ENCODE peak calls at places on chromosomes 3 and 15, in seven cellular contexts. Q, Y, N, K, S, P and E are unnamed samples.
A peak's percentile ranks its signal among the peaks of the same experiment; 100 is the strongest.

GRCh38 chr3:87148020-87148419 is 79.1 kb upstream of the CHMP2B start:
- DNase-seq in K (no peak), P (no peak), S (no peak), Y (no peak), Q (no peak), N (no peak), E (no peak)

GRCh38 chr3:123328851-123329635 is 119.8 kb downstream of the ADCY5 start:
- DNase-seq in P (peak; percentile 74), K (peak; percentile 89), Y (peak; percentile 84), Q (peak; percentile 59), S (peak; percentile 80), N (peak; percentile 67), E (peak; percentile 29)

GRCh38 chr15:99944131-99944530 is 210.9 kb upstream of the LYSMD4 start:
- DNase-seq in N (no peak), Q (no peak), P (no peak), Y (no peak), K (no peak), S (no peak), E (no peak)

GRCh38 chr15:101264911-101265641 is 12.2 kb downstream of the SELENOS start:
- DNase-seq in N (no peak), P (no peak), S (no peak), K (no peak), Q (no peak), Y (no peak), E (no peak)

GRCh38 chr15:31306426-31307269 is 20.0 kb upstream of the KLF13 start:
- DNase-seq in Q (no peak), K (no peak), Y (peak; percentile 98), N (no peak), S (peak; percentile 13), P (no peak), E (no peak)

GRCh38 chr3:174170248-174170647 is 688.9 kb upstream of the NAALADL2 start:
- DNase-seq in P (no peak), K (no peak), Y (no peak), N (no peak), Q (no peak), S (no peak), E (no peak)

GRCh38 chr3:182740710-182741109 is 52.6 kb upstream of the ATP11B start:
- DNase-seq in K (no peak), Q (no peak), N (peak; percentile 73), S (peak; percentile 83), Y (no peak), P (no peak), E (no peak)

GRCh38 chr3:99396651-99397050 is 241.7 kb upstream of the COL8A1 start:
- DNase-seq in Y (no peak), Q (no peak), S (no peak), K (no peak), N (no peak), P (no peak), E (no peak)

GRCh38 chr3:184372296-184372821 is 5.6 kb downstream of the THPO start:
- DNase-seq in S (no peak), Y (no peak), K (no peak), P (no peak), N (no peak), Q (no peak), E (no peak)

GRCh38 chr3:194333212-194333980 is 17.7 kb downstream of the CPN2 start:
- DNase-seq in N (peak; percentile 91), Q (peak; percentile 84), P (peak; percentile 47), K (peak; percentile 90), Y (peak; percentile 90), S (peak; percentile 95), E (peak; percentile 70)

GRCh38 chr15:76939715-76940114 is 8.2 kb downstream of the RCN2 start:
- DNase-seq in K (no peak), N (no peak), Y (no peak), S (no peak), P (no peak), Q (no peak), E (no peak)

GRCh38 chr15:32855942-32856341 is 138.1 kb downstream of the GREM1 start:
- DNase-seq in S (peak; percentile 57), Q (no peak), K (no peak), Y (no peak), N (no peak), P (peak; percentile 65), E (no peak)

GRCh38 chr15:50593761-50594160 is 47.3 kb upstream of the USP50 start:
- DNase-seq in P (no peak), Q (no peak), S (no peak), Y (no peak), N (peak; percentile 35), K (no peak), E (no peak)

GRCh38 chr3:2097641-2098191 is 950 bp upstream of the CNTN4 start:
- DNase-seq in Q (no peak), P (no peak), Y (peak; percentile 52), N (no peak), K (peak; percentile 39), S (no peak), E (no peak)

GRCh38 chr3:123067689-123068226 is 933 bp downstream of the PDIA5 start:
- DNase-seq in N (no peak), P (peak; percentile 59), Y (no peak), S (no peak), K (no peak), Q (no peak), E (no peak)

GRCh38 chr15:35545316-35545824 is 595 bp downstream of the DPH6 start:
- DNase-seq in Y (no peak), N (peak; percentile 77), P (peak; percentile 5), K (peak; percentile 44), Q (no peak), S (peak; percentile 32), E (no peak)

GRCh38 chr3:181210275-181210674 is 220.7 kb upstream of the DNAJC19 start:
- DNase-seq in N (peak; percentile 3), K (peak; percentile 8), P (no peak), S (no peak), Y (peak; percentile 44), Q (no peak), E (no peak)

GRCh38 chr15:98164573-98164972 is 204.1 kb downstream of the ARRDC4 start:
- DNase-seq in S (no peak), K (no peak), N (no peak), Q (no peak), P (no peak), Y (no peak), E (no peak)

DNA sequence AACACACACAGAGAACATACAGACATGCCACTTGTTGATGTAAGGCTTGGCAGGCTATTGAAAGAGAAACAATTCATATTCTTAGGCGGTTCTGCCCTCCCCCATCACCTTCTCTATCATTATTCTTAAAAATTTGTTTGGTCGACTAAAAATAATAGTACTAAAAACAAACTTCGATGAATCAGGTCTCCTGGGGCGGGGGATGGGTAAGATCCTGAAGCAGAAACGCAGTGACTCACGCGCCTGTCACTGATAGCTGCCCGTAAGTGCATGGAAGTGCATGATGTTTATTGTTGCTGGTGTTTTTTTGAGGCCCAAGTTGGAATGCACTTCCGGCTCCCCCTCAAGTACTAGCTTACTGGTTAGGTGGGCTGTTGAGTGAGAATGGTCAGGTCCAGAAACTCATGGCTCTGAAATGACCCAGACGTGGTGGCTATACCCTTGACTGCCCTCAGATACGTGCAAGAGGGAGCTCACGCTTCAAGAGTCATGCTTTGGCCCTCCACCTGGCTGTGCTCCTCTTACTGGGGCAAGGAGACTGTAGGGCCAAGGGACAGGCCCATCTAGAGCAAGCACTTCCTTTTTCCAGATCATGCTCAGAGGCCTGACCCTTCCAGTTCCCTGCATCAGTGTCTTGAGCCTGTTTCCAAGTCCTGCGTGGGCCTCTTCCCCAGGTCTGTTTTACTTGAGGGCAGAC is 10.9 kb downstream of the SMAD3 start:
- DNase-seq in Y (no peak), P (peak; percentile 76), Q (no peak), N (peak; percentile 85), S (no peak), K (no peak), E (no peak)
- H3K4me3 ChIP-seq in Y (no peak overlapping the region), P (peak overlapping the region; percentile 15), Q (no peak overlapping the region), N (no peak overlapping the region), S (no peak overlapping the region), K (no peak overlapping the region), E (no peak overlapping the region)

GRCh38 chr15:85543741-85544155 is 163.3 kb downstream of the AKAP13 start:
- DNase-seq in N (no peak), K (no peak), Q (peak; percentile 24), S (no peak), P (no peak), Y (no peak), E (no peak)

GRCh38 chr15:85542488-85542887 is 162.1 kb downstream of the AKAP13 start:
- DNase-seq in Q (no peak), K (no peak), S (no peak), N (no peak), Y (no peak), P (no peak), E (no peak)

GRCh38 chr15:85542895-85543331 is 162.5 kb downstream of the AKAP13 start:
- DNase-seq in Y (no peak), N (no peak), S (no peak), K (no peak), Q (no peak), P (no peak), E (no peak)

GRCh38 chr15:85540085-85540797 is 159.8 kb downstream of the AKAP13 start:
- DNase-seq in S (no peak), Y (no peak), N (no peak), K (no peak), P (no peak), Q (no peak), E (no peak)

DNA sequence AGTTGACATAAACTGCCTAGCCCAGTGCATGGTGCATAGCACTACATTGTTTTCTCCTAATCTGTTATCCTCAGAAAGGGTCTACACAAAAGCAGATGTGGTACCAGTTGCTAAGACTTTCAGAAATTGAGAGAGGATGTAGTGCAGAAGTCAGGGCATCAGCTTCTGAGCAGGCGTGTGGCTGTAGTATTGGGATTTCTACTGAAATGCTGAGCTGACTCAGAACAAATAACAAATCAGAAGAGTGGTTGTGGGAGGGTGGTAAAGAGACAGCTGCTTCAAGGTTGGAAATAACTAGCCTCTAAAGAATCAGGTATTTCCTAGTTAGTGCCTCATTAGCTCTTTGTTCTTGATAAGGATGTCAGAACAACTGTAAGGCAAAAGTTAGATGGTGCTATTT is 161.3 kb downstream of the AKAP13 start:
- DNase-seq in Y (no peak), P (no peak), S (no peak), N (no peak), Q (no peak), K (no peak), E (no peak)
- H3K27ac ChIP-seq in Y (no peak overlapping the region), P (no peak overlapping the region), S (peak overlapping the region; percentile 47), N (no peak overlapping the region), Q (no peak overlapping the region), K (no peak overlapping the region), E (no peak overlapping the region)

DNA sequence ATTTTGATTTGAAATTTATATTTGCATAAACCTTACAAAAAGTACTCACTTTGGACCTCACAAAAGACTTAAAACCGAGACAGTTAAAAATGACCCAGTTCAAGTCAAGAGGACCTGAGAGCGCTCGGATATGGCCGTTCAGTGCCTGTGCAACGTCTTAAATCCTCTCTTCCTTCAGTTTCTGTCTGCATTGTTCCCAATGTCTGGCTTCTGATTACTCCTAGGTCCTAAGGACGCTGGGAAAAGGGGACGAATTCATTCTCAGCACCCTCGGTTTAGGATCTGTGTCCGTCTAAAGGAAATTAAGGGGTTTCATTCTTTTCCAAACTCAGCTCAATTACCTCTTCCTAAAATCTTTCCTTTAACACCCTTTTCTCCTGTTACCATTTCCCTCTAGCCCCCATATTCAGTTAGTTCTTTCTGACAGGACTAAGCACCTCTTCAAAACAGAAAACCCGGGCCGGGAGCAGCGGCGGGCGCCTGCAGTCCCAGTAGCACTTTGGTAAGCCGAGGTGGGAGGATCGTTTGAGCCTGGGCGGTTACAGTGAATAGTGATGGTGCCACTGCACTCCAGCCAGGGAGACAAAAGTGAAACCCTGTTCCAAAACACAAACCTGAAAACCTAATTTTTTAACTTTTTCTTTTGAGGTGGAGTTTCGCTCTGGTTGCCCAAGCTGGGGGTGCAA is 931 bp downstream of the DPPA4 start:
- DNase-seq in Q (no peak), Y (peak; percentile 77), S (no peak), N (no peak), P (no peak), K (no peak), E (no peak)
- H3K4me1 ChIP-seq in Q (peaks cover 3% of the 10 kb centered on the region), Y (peaks cover 24% of the 10 kb centered on the region), S (no peaks in the 10 kb centered on the region), N (no peaks in the 10 kb centered on the region), P (peaks cover 15% of the 10 kb centered on the region), K (no peaks in the 10 kb centered on the region), E (peaks cover 6% of the 10 kb centered on the region)

GRCh38 chr15:29143909-29144308 is 125.7 kb downstream of the NSMCE3 start:
- DNase-seq in Q (no peak), K (no peak), P (no peak), Y (no peak), N (no peak), S (no peak), E (no peak)
- H3K4me3 ChIP-seq in Q (no peak overlapping the region), K (no peak overlapping the region), P (no peak overlapping the region), Y (no peak overlapping the region), N (no peak overlapping the region), S (no peak overlapping the region), E (no peak overlapping the region)